ENCODE peak calls at places on chromosomes 11 and 22, in eight cellular contexts. N is GM23338, Q is AG04450, Z is Peyer's patch, Y is AG10803, W is epithelial cell of proximal tubule, I is fibroblast of the aortic adventitia, A is transverse colon. X is an unnamed sample.

GRCh38 chr11:75603791-75604736 is 42.0 kb downstream of the SERPINH1 start:
- DNase-seq in N (no peak), Q (peak; percentile 74), Z (no peak), Y (peak; percentile 93), W (no peak), I (peak; percentile 97), A (no peak), X (no peak)

GRCh38 chr11:9566561-9567063 is 6.9 kb upstream of the WEE1 start:
- DNase-seq in N (no peak), Q (no peak), Z (no peak), Y (peak; percentile 58), W (no peak), I (peak; percentile 98), A (no peak), X (no peak)

GRCh38 chr22:19448076-19448607 is 631 bp upstream of the C22orf39 start:
- DNase-seq in N (peak; percentile 60), Q (no peak), Z (peak; percentile 75), Y (peak; percentile 55), W (peak; percentile 31), I (peak; percentile 65), A (peak; percentile 57), X (no peak)

GRCh38 chr11:117925198-117925925 is 3.8 kb downstream of the TMPRSS13 start:
- DNase-seq in N (no peak), Q (no peak), Z (peak; percentile 16), Y (no peak), W (no peak), I (no peak), A (no peak), X (no peak)

GRCh38 chr22:48628891-48629559 is 1198.6 kb downstream of the BRD1 start:
- DNase-seq in N (no peak), Q (no peak), Z (no peak), Y (no peak), W (no peak), I (no peak), A (no peak), X (no peak)

GRCh38 chr22:41468381-41469217 is at the start of the genes ACO2 and PHF5A:
- DNase-seq in N (peak; percentile 99), Q (peak; percentile 93), Z (peak; percentile 99), Y (peak; percentile 98), W (peak; percentile 94), I (peak; percentile 99), A (peak; percentile 98), X (peak; percentile 89)

GRCh38 chr11:69487849-69488542 is 6.5 kb downstream of the LINC01488 start:
- DNase-seq in N (no peak), Q (no peak), Z (no peak), Y (no peak), W (no peak), I (no peak), A (no peak), X (no peak)

GRCh38 chr11:15468471-15468870 is 353.7 kb downstream of the INSC start:
- DNase-seq in N (no peak), Q (no peak), Z (no peak), Y (no peak), W (no peak), I (no peak), A (no peak), X (no peak)

GRCh38 chr11:129695543-129696308 is 119.9 kb upstream of the TMEM45B start:
- DNase-seq in N (peak; percentile 89), Q (no peak), Z (peak; percentile 87), Y (peak; percentile 17), W (no peak), I (peak; percentile 16), A (peak; percentile 80), X (no peak)

GRCh38 chr11:129694966-129695365 is 120.7 kb upstream of the TMEM45B start:
- DNase-seq in N (no peak), Q (no peak), Z (no peak), Y (no peak), W (no peak), I (no peak), A (no peak), X (no peak)

GRCh38 chr11:129696309-129696989 is 119.2 kb upstream of the TMEM45B start:
- DNase-seq in N (no peak), Q (no peak), Z (no peak), Y (no peak), W (no peak), I (no peak), A (no peak), X (no peak)

GRCh38 chr11:129691154-129691553 is 124.5 kb upstream of the TMEM45B start:
- DNase-seq in N (no peak), Q (no peak), Z (no peak), Y (no peak), W (no peak), I (no peak), A (no peak), X (no peak)

GRCh38 chr11:129694538-129694937 is 121.1 kb upstream of the TMEM45B start:
- DNase-seq in N (peak; percentile 32), Q (no peak), Z (no peak), Y (no peak), W (no peak), I (no peak), A (peak; percentile 26), X (no peak)
- TF ChIP-seq CTCF in N (peak; percentile 35), Q (no peak), Z (no peak), Y (no peak), W (peak; percentile 38), I (no peak), A (no peak), X (peak; percentile 22)

GRCh38 chr11:70490723-70491558 is 92.6 kb downstream of the CTTN start:
- DNase-seq in N (no peak), Q (no peak), Z (peak; percentile 11), Y (no peak), W (no peak), I (no peak), A (no peak), X (no peak)

GRCh38 chr11:70487763-70488162 is 89.4 kb downstream of the CTTN start:
- DNase-seq in N (no peak), Q (no peak), Z (no peak), Y (no peak), W (no peak), I (no peak), A (no peak), X (no peak)

GRCh38 chr11:70490208-70490607 is 91.9 kb downstream of the CTTN start:
- DNase-seq in N (no peak), Q (no peak), Z (peak; percentile 34), Y (no peak), W (no peak), I (no peak), A (no peak), X (no peak)

GRCh38 chr11:70488171-70488570 is 89.8 kb downstream of the CTTN start:
- DNase-seq in N (no peak), Q (no peak), Z (no peak), Y (no peak), W (no peak), I (no peak), A (no peak), X (no peak)

DNA sequence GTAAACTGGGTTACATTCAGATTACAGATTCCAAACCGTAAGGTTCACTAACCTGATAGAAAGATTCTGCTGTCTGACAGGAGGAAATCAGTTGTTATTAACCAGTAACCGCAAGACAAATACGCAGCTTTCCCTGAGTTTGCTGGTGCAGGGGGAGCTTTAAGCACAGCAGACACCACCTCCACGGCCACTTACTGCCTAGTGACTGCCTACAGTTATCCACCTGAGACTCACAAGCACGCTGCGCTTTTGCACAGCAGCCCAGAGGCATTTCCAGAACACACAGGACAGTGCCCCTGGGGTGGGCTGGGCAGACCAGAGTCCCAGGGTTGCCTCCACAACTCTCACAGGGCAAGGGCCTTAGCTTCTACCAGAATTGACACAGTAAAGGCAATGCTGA is 90.9 kb downstream of the CTTN start:
- DNase-seq in N (no peak), Q (no peak), Z (peak; percentile 18), Y (no peak), W (no peak), I (no peak), A (no peak), X (no peak)
- TF ChIP-seq CTCF in N (no peak), Q (no peak), Z (no peak), Y (no peak), W (no peak), I (no peak), A (no peak), X (no peak)

GRCh38 chr22:46035742-46036557 is 59.0 kb upstream of the WNT7B start:
- DNase-seq in N (peak; percentile 99), Q (peak; percentile 97), Z (peak; percentile 100), Y (peak; percentile 99), W (peak; percentile 67), I (peak; percentile 99), A (peak; percentile 100), X (peak; percentile 92)
- TF ChIP-seq CTCF in N (no peak), Q (no peak), Z (no peak), Y (no peak), W (no peak), I (no peak), A (no peak), X (no peak)

GRCh38 chr11:35163707-35164496 is 24.9 kb downstream of the CD44 start:
- DNase-seq in N (peak; percentile 65), Q (no peak), Z (no peak), Y (no peak), W (no peak), I (no peak), A (no peak), X (no peak)
- TF ChIP-seq CTCF in N (peak; percentile 37), Q (peak; percentile 48), Z (peak; percentile 45), Y (peak; percentile 46), W (peak; percentile 53), I (peak; percentile 34), A (no peak), X (peak; percentile 43)